ENCODE peak calls at places on chromosomes 3 and 15, in ten cellular contexts. C, J, H, G, R, B, E, I, W and T are unnamed samples.

GRCh38 chr15:42608110-42608531 is 32.7 kb downstream of the STARD9 start:
- DNase-seq in H (no peak), E (no peak), R (no peak), W (no peak), C (peak), J (no peak), I (peak), G (peak), B (peak), T (peak)

GRCh38 chr15:39125904-39126303 is 455.0 kb upstream of the THBS1 start:
- DNase-seq in I (peak), H (no peak), C (no peak), G (peak), W (no peak), J (peak), E (no peak), B (no peak), R (no peak), T (peak)

GRCh38 chr3:61928020-61928419 is 366.6 kb downstream of the PTPRG start:
- DNase-seq in B (no peak), G (no peak), W (no peak), J (no peak), C (no peak), R (no peak), E (no peak), H (no peak), I (no peak), T (no peak)

GRCh38 chr3:39065197-39065596 is 13.4 kb downstream of the WDR48 start:
- DNase-seq in W (no peak), E (no peak), R (no peak), I (no peak), B (no peak), G (peak), C (peak), H (no peak), J (peak), T (peak)

GRCh38 chr3:156689589-156689988 is 15.2 kb downstream of the TIPARP start:
- DNase-seq in I (no peak), W (no peak), C (no peak), J (no peak), E (no peak), R (no peak), G (no peak), B (no peak), H (no peak), T (no peak)

GRCh38 chr15:77026501-77027110 is 31.7 kb downstream of the PSTPIP1 start:
- DNase-seq in C (no peak), B (no peak), J (no peak), G (no peak), R (peak), H (peak), W (no peak), E (no peak), I (peak), T (peak)

GRCh38 chr3:95721938-95722337 is 1092.5 kb upstream of the EPHA6 start:
- DNase-seq in E (no peak), B (no peak), R (no peak), I (no peak), J (no peak), W (no peak), H (no peak), G (no peak), C (no peak), T (no peak)

GRCh38 chr15:101652783-101653430 is 726 bp upstream of the TM2D3 start:
- DNase-seq in H (no peak), I (peak), W (no peak), E (no peak), B (no peak), G (no peak), C (no peak), J (peak), R (no peak), T (no peak)